ENCODE peak calls at places on chromosomes 13 and 19, in four cellular contexts. U, S, A and W are unnamed samples.

GRCh38 chr13:74243637-74244526 is 109.7 kb upstream of the KLF12 start:
- DNase-seq in U (no peak), S (no peak), A (no peak), W (no peak)

GRCh38 chr19:29499261-29499920 is 26.4 kb upstream of the VSTM2B start:
- DNase-seq in U (no peak), S (no peak), A (no peak), W (no peak)

GRCh38 chr19:11693505-11694499 is 44.9 kb downstream of the ZNF823 start:
- DNase-seq in U (peak), S (no peak), A (no peak), W (no peak)

GRCh38 chr19:40689339-40690049 is 957 bp downstream of the NUMBL start:
- DNase-seq in U (no peak), S (no peak), A (peak), W (no peak)

GRCh38 chr13:38366954-38367645 is 17.4 kb downstream of the UFM1 start:
- DNase-seq in U (no peak), S (no peak), A (no peak), W (no peak)

GRCh38 chr13:24159921-24160324 is 597 bp upstream of the SPATA13 start:
- DNase-seq in U (no peak), S (no peak), A (no peak), W (no peak)

GRCh38 chr13:52615817-52616216 is 26.4 kb upstream of the HNRNPA1L2 start:
- DNase-seq in U (no peak), S (no peak), A (no peak), W (no peak)

GRCh38 chr13:48370815-48371214 is 42.1 kb downstream of the LPAR6 start:
- DNase-seq in U (no peak), S (no peak), A (no peak), W (no peak)

GRCh38 chr13:28034256-28034655 is 45.8 kb upstream of the URAD start:
- DNase-seq in U (no peak), S (no peak), A (no peak), W (no peak)

GRCh38 chr19:7699422-7700127 is 2.4 kb downstream of the FCER2 start:
- DNase-seq in U (no peak), S (no peak), A (no peak), W (no peak)

GRCh38 chr19:35928507-35928906 is 7.7 kb upstream of the LRFN3 start:
- DNase-seq in U (no peak), S (no peak), A (no peak), W (no peak)

GRCh38 chr13:76522083-76522755 is 364.0 kb downstream of the KCTD12 start:
- DNase-seq in U (no peak), S (no peak), A (no peak), W (no peak)

GRCh38 chr19:7932930-7933300 is 7.0 kb upstream of the CTXN1 start:
- DNase-seq in U (no peak), S (no peak), A (no peak), W (no peak)